ENCODE peak calls at places on chromosomes 1 and 21, in ten cellular contexts. P is stimulated activated CD4-positive, alpha-beta T cell treated with anti-CD3 and anti-CD28 coated beads, Interleukin-4, amount 100 ng/mL, for 4 hours; N is SIG-M5; W is activated CD4-positive, CD25-positive, alpha-beta regulatory T cell treated with anti-CD3 and anti-CD28 coated beads, Interleukin-2, amount 50 U/mL, for 16 hours; B is astrocyte of the spinal cord; A is epithelial cell of proximal tubule; T is HFF-Myc; K is AG09319; R is NCI-H2227 treated with DMSO at 0.1 percent for 48 hours; Z is Kasumi-1. O is an unnamed sample.

GRCh38 chr1:232260045-232260444 is 369.9 kb downstream of the SIPA1L2 start:
- DNase-seq in P (no peak), N (no peak), W (no peak), B (no peak), A (no peak), T (no peak), K (no peak), R (no peak), Z (no peak), O (no peak)

GRCh38 chr1:230205719-230206198 is 138.7 kb downstream of the GALNT2 start:
- DNase-seq in P (no peak), N (no peak), W (no peak), B (peak), A (no peak), T (no peak), K (no peak), R (no peak), Z (no peak), O (no peak)

GRCh38 chr21:44892095-44892494 is 18.6 kb upstream of the PTTG1IP start:
- DNase-seq in P (no peak), N (no peak), W (no peak), B (no peak), A (no peak), T (no peak), K (no peak), R (no peak), Z (no peak), O (no peak)

GRCh38 chr1:173861731-173862145 is 6.1 kb downstream of the GAS5 start:
- DNase-seq in P (no peak), N (no peak), W (no peak), B (no peak), A (no peak), T (no peak), K (no peak), R (no peak), Z (peak), O (no peak)

GRCh38 chr1:233042834-233043233 is 92.4 kb downstream of the NTPCR start:
- DNase-seq in P (no peak), N (no peak), W (no peak), B (no peak), A (no peak), T (no peak), K (no peak), R (no peak), Z (no peak), O (no peak)

GRCh38 chr1:179550753-179551682 is 24.7 kb downstream of the NPHS2 start:
- DNase-seq in P (no peak), N (peak), W (no peak), B (peak), A (peak), T (peak), K (no peak), R (no peak), Z (no peak), O (no peak)

GRCh38 chr1:100100202-100100601 is 32.5 kb downstream of the SASS6 start:
- DNase-seq in P (no peak), N (no peak), W (no peak), B (no peak), A (no peak), T (no peak), K (no peak), R (no peak), Z (no peak), O (no peak)

GRCh38 chr1:43255438-43256210 is 14.2 kb upstream of the TMEM125 start:
- DNase-seq in P (no peak), N (no peak), W (no peak), B (no peak), A (no peak), T (no peak), K (no peak), R (no peak), Z (no peak), O (no peak)

GRCh38 chr1:83999316-83999819 is 436 bp upstream of the TTLL7 start:
- DNase-seq in P (peak), N (no peak), W (no peak), B (peak), A (no peak), T (peak), K (peak), R (peak), Z (peak), O (peak)